ENCODE peak calls at places on chromosomes 7 and 10, in ten cellular contexts. One of them, this sample, is unnamed.

GRCh38 chr7:140972876-140973829 is 41.6 kb downstream of the MRPS33 start:
- DNase-seq in fibroblast of lung: no peak
- DNase-seq in left ventricle myocardium inferior: no peak
- DNase-seq in SK-N-SH: no peak
- DNase-seq in psoas muscle: no peak
- DNase-seq in upper lobe of right lung: no peak
- DNase-seq in esophagus squamous epithelium: no peak
- DNase-seq in adrenal gland: no peak
- DNase-seq in tibial nerve: no peak
- DNase-seq in heart right ventricle: no peak
- DNase-seq in this sample: no peak

GRCh38 chr10:14215601-14216000 is 115.1 kb downstream of the FRMD4A start:
- DNase-seq in upper lobe of right lung: no peak
- DNase-seq in adrenal gland: no peak
- DNase-seq in SK-N-SH: no peak
- DNase-seq in fibroblast of lung: no peak
- DNase-seq in heart right ventricle: no peak
- DNase-seq in psoas muscle: no peak
- DNase-seq in tibial nerve: no peak
- DNase-seq in esophagus squamous epithelium: no peak
- DNase-seq in left ventricle myocardium inferior: no peak
- DNase-seq in this sample: no peak

GRCh38 chr10:68106656-68107055 is 2.6 kb upstream of the MYPN start:
- DNase-seq in tibial nerve: no peak
- DNase-seq in heart right ventricle: no peak
- DNase-seq in SK-N-SH: no peak
- DNase-seq in psoas muscle: no peak
- DNase-seq in fibroblast of lung: peak; percentile 74
- DNase-seq in adrenal gland: no peak
- DNase-seq in upper lobe of right lung: no peak
- DNase-seq in esophagus squamous epithelium: no peak
- DNase-seq in left ventricle myocardium inferior: no peak
- DNase-seq in this sample: no peak

GRCh38 chr7:91922857-91923256 is 17.8 kb upstream of the AKAP9 start:
- DNase-seq in psoas muscle: no peak
- DNase-seq in SK-N-SH: no peak
- DNase-seq in heart right ventricle: no peak
- DNase-seq in tibial nerve: no peak
- DNase-seq in upper lobe of right lung: no peak
- DNase-seq in fibroblast of lung: no peak
- DNase-seq in adrenal gland: no peak
- DNase-seq in esophagus squamous epithelium: no peak
- DNase-seq in left ventricle myocardium inferior: no peak
- DNase-seq in this sample: no peak

GRCh38 chr10:34866848-34867247 is 51.8 kb upstream of the PARD3 start:
- DNase-seq in heart right ventricle: no peak
- DNase-seq in fibroblast of lung: no peak
- DNase-seq in psoas muscle: no peak
- DNase-seq in SK-N-SH: no peak
- DNase-seq in left ventricle myocardium inferior: no peak
- DNase-seq in upper lobe of right lung: no peak
- DNase-seq in adrenal gland: no peak
- DNase-seq in esophagus squamous epithelium: no peak
- DNase-seq in tibial nerve: no peak
- DNase-seq in this sample: no peak

GRCh38 chr10:114728325-114728724 is 70.2 kb upstream of the ABLIM1 start:
- DNase-seq in adrenal gland: no peak
- DNase-seq in left ventricle myocardium inferior: no peak
- DNase-seq in heart right ventricle: no peak
- DNase-seq in psoas muscle: no peak
- DNase-seq in upper lobe of right lung: no peak
- DNase-seq in fibroblast of lung: no peak
- DNase-seq in tibial nerve: no peak
- DNase-seq in esophagus squamous epithelium: no peak
- DNase-seq in SK-N-SH: no peak
- DNase-seq in this sample: no peak

GRCh38 chr10:24872049-24872789 is 80.2 kb downstream of the PRTFDC1 start:
- DNase-seq in tibial nerve: no peak
- DNase-seq in left ventricle myocardium inferior: no peak
- DNase-seq in adrenal gland: peak; percentile 81
- DNase-seq in heart right ventricle: no peak
- DNase-seq in fibroblast of lung: no peak
- DNase-seq in psoas muscle: no peak
- DNase-seq in esophagus squamous epithelium: no peak
- DNase-seq in SK-N-SH: peak; percentile 19
- DNase-seq in upper lobe of right lung: no peak
- DNase-seq in this sample: no peak

GRCh38 chr10:117543245-117543998 is 876 bp downstream of the EMX2 start:
- DNase-seq in psoas muscle: peak; percentile 71
- DNase-seq in heart right ventricle: no peak
- DNase-seq in adrenal gland: no peak
- DNase-seq in esophagus squamous epithelium: no peak
- DNase-seq in fibroblast of lung: no peak
- DNase-seq in SK-N-SH: peak; percentile 74
- DNase-seq in upper lobe of right lung: no peak
- DNase-seq in tibial nerve: no peak
- DNase-seq in left ventricle myocardium inferior: no peak
- DNase-seq in this sample: peak; percentile 39

GRCh38 chr10:24983946-24984345 is 31.5 kb upstream of the PRTFDC1 start:
- DNase-seq in esophagus squamous epithelium: no peak
- DNase-seq in upper lobe of right lung: no peak
- DNase-seq in tibial nerve: no peak
- DNase-seq in heart right ventricle: no peak
- DNase-seq in left ventricle myocardium inferior: no peak
- DNase-seq in psoas muscle: no peak
- DNase-seq in adrenal gland: no peak
- DNase-seq in SK-N-SH: no peak
- DNase-seq in fibroblast of lung: no peak
- DNase-seq in this sample: no peak

GRCh38 chr7:25859732-25860131 is 292.3 kb upstream of the NFE2L3 start:
- DNase-seq in left ventricle myocardium inferior: no peak
- DNase-seq in SK-N-SH: no peak
- DNase-seq in adrenal gland: no peak
- DNase-seq in heart right ventricle: no peak
- DNase-seq in psoas muscle: no peak
- DNase-seq in tibial nerve: no peak
- DNase-seq in upper lobe of right lung: no peak
- DNase-seq in fibroblast of lung: no peak
- DNase-seq in esophagus squamous epithelium: no peak
- DNase-seq in this sample: no peak

GRCh38 chr7:29946428-29947186 is 43.0 kb downstream of the SCRN1 start:
- DNase-seq in left ventricle myocardium inferior: peak; percentile 30
- DNase-seq in fibroblast of lung: peak; percentile 44
- DNase-seq in tibial nerve: no peak
- DNase-seq in upper lobe of right lung: no peak
- DNase-seq in adrenal gland: peak; percentile 68
- DNase-seq in psoas muscle: no peak
- DNase-seq in esophagus squamous epithelium: no peak
- DNase-seq in heart right ventricle: no peak
- DNase-seq in SK-N-SH: peak; percentile 38
- DNase-seq in this sample: peak; percentile 36

GRCh38 chr10:18968196-18968595 is 80.4 kb upstream of the MALRD1 start:
- DNase-seq in adrenal gland: no peak
- DNase-seq in tibial nerve: no peak
- DNase-seq in fibroblast of lung: no peak
- DNase-seq in SK-N-SH: no peak
- DNase-seq in esophagus squamous epithelium: no peak
- DNase-seq in psoas muscle: no peak
- DNase-seq in heart right ventricle: no peak
- DNase-seq in left ventricle myocardium inferior: no peak
- DNase-seq in upper lobe of right lung: no peak
- DNase-seq in this sample: no peak

GRCh38 chr7:12719141-12719919 is 31.9 kb downstream of the ARL4A start:
- DNase-seq in adrenal gland: no peak
- DNase-seq in upper lobe of right lung: no peak
- DNase-seq in psoas muscle: no peak
- DNase-seq in tibial nerve: peak; percentile 27
- DNase-seq in fibroblast of lung: peak; percentile 89
- DNase-seq in SK-N-SH: no peak
- DNase-seq in heart right ventricle: no peak
- DNase-seq in esophagus squamous epithelium: no peak
- DNase-seq in left ventricle myocardium inferior: no peak
- DNase-seq in this sample: no peak

GRCh38 chr7:122914812-122915211 is 28.6 kb upstream of the CADPS2 start:
- DNase-seq in upper lobe of right lung: no peak
- DNase-seq in adrenal gland: no peak
- DNase-seq in SK-N-SH: no peak
- DNase-seq in fibroblast of lung: no peak
- DNase-seq in psoas muscle: no peak
- DNase-seq in esophagus squamous epithelium: no peak
- DNase-seq in left ventricle myocardium inferior: no peak
- DNase-seq in heart right ventricle: no peak
- DNase-seq in tibial nerve: no peak
- DNase-seq in this sample: no peak

DNA sequence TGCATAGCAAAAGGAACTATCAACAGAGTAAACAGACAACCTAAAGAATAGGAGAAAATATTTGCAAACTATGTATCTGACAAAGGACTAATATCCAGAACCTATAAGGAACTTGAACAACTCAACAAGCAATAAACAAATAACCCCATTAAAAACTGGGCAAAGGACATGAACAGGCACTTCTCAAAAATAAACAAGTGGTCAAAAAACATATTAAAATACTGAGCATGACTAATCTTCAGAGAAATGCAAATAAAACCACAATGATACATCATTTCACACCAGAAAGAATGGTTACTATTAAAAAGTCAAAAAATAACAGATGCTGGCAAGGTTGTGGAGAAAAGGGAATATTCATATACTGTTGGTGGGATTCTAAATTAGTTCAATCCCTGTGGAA is 17.1 kb downstream of the MAGI2 start:
- DNase-seq in SK-N-SH: no peak
- DNase-seq in psoas muscle: no peak
- DNase-seq in left ventricle myocardium inferior: no peak
- DNase-seq in tibial nerve: no peak
- DNase-seq in fibroblast of lung: peak; percentile 26
- DNase-seq in upper lobe of right lung: no peak
- DNase-seq in adrenal gland: no peak
- DNase-seq in heart right ventricle: no peak
- DNase-seq in esophagus squamous epithelium: no peak
- DNase-seq in this sample: no peak
- H3K4me3 ChIP-seq in SK-N-SH: no peak overlapping the region
- H3K4me3 ChIP-seq in psoas muscle: no peak overlapping the region
- H3K4me3 ChIP-seq in left ventricle myocardium inferior: no peak overlapping the region
- H3K4me3 ChIP-seq in tibial nerve: no peak overlapping the region
- H3K4me3 ChIP-seq in fibroblast of lung: no peak overlapping the region
- H3K4me3 ChIP-seq in upper lobe of right lung: no peak overlapping the region
- H3K4me3 ChIP-seq in adrenal gland: no peak overlapping the region
- H3K4me3 ChIP-seq in heart right ventricle: no peak overlapping the region
- H3K4me3 ChIP-seq in esophagus squamous epithelium: no peak overlapping the region
- H3K4me3 ChIP-seq in this sample: no peak overlapping the region

DNA sequence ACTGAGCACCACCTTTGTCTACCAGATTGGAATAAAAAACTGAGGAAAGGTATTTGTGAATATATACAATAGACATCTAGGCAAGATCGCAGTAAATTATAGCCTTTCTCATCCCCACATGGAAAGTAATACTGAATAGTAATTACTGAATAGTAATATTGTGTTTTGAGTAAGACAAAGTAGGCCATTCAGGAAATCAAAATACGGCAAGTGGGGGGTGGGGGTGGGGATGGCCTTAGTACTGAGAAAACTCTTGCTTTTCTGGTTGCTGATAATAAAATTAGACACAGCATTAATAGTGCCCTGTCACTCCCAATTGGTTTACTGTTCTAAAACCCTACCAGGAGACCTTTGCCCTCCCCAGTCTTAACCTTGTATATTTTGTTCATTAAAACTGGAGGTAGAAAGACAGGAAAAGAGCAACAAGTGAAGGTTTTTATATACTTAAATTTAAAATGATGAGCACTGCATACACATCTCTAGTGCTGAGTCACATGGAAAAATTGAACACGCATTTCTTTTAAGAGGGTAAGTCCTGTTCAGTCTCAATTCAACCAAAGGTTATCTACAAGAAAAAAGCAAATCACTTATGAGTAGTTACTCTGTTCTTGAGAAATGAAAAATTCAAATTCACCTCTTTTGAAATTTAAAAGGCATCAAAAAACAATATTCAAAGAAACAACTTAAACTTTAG is 65.6 kb downstream of the IGF2BP3 start:
- DNase-seq in heart right ventricle: no peak
- DNase-seq in adrenal gland: no peak
- DNase-seq in esophagus squamous epithelium: no peak
- DNase-seq in fibroblast of lung: no peak
- DNase-seq in tibial nerve: no peak
- DNase-seq in upper lobe of right lung: no peak
- DNase-seq in SK-N-SH: no peak
- DNase-seq in psoas muscle: no peak
- DNase-seq in left ventricle myocardium inferior: no peak
- DNase-seq in this sample: no peak
- H3K36me3 ChIP-seq in heart right ventricle: no peaks in the 10 kb centered on the region
- H3K36me3 ChIP-seq in adrenal gland: no peaks in the 10 kb centered on the region
- H3K36me3 ChIP-seq in esophagus squamous epithelium: no peaks in the 10 kb centered on the region
- H3K36me3 ChIP-seq in fibroblast of lung: no peaks in the 10 kb centered on the region
- H3K36me3 ChIP-seq in tibial nerve: no peaks in the 10 kb centered on the region
- H3K36me3 ChIP-seq in upper lobe of right lung: no peaks in the 10 kb centered on the region
- H3K36me3 ChIP-seq in SK-N-SH: peaks cover 58% of the 10 kb centered on the region
- H3K36me3 ChIP-seq in psoas muscle: no peaks in the 10 kb centered on the region
- H3K36me3 ChIP-seq in left ventricle myocardium inferior: no peaks in the 10 kb centered on the region
- H3K36me3 ChIP-seq in this sample: no peaks in the 10 kb centered on the region

DNA sequence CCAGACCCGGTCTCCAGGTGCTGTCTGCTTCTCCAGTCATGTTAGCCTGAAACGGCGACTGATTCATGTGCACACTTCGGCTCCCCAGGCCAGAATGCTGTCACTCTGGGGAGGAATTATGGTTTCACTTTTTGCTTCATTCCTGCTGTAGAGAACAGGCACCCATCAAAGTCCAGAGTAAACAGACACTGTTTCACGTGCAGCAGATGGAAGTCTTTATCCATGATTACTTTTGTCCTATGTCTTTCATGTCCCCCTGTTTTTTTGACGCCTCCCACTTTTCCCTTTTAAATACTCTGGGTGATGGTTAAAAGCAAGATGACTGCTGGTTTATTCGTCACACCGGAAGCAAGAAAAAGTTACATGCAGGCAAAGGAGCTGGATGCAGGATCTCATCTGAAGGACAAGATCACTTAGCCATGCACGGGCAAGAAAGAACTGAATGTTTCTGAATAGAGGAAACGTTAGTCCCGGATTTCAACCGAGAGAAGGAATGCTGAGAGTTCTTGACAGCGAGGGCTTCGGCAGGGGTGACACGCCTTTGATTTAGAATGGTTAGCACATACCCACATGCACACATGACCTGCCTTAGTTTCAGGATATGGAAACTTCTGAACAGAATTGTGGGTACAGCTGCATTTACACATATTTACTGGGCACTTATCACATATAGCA is 250.0 kb upstream of the KLF6 start:
- DNase-seq in SK-N-SH: no peak
- DNase-seq in psoas muscle: no peak
- DNase-seq in tibial nerve: no peak
- DNase-seq in left ventricle myocardium inferior: no peak
- DNase-seq in heart right ventricle: no peak
- DNase-seq in fibroblast of lung: peak; percentile 51
- DNase-seq in upper lobe of right lung: no peak
- DNase-seq in adrenal gland: no peak
- DNase-seq in esophagus squamous epithelium: no peak
- DNase-seq in this sample: no peak
- H3K4me3 ChIP-seq in SK-N-SH: no peak overlapping the region
- H3K4me3 ChIP-seq in psoas muscle: peak overlapping the region; percentile 26
- H3K4me3 ChIP-seq in tibial nerve: no peak overlapping the region
- H3K4me3 ChIP-seq in left ventricle myocardium inferior: peak overlapping the region; percentile 45
- H3K4me3 ChIP-seq in heart right ventricle: no peak overlapping the region
- H3K4me3 ChIP-seq in fibroblast of lung: peak overlapping the region; percentile 22
- H3K4me3 ChIP-seq in upper lobe of right lung: peak overlapping the region; percentile 35
- H3K4me3 ChIP-seq in adrenal gland: no peak overlapping the region
- H3K4me3 ChIP-seq in esophagus squamous epithelium: peak overlapping the region; percentile 27
- H3K4me3 ChIP-seq in this sample: peak overlapping the region; percentile 8

GRCh38 chr10:78343266-78343665 is 309.6 kb downstream of the RPS24 start:
- DNase-seq in esophagus squamous epithelium: no peak
- DNase-seq in adrenal gland: peak; percentile 29
- DNase-seq in psoas muscle: no peak
- DNase-seq in SK-N-SH: no peak
- DNase-seq in tibial nerve: no peak
- DNase-seq in upper lobe of right lung: no peak
- DNase-seq in fibroblast of lung: no peak
- DNase-seq in left ventricle myocardium inferior: no peak
- DNase-seq in heart right ventricle: no peak
- DNase-seq in this sample: no peak
- H3K36me3 ChIP-seq in esophagus squamous epithelium: no peaks in the 10 kb centered on the region
- H3K36me3 ChIP-seq in adrenal gland: no peaks in the 10 kb centered on the region
- H3K36me3 ChIP-seq in psoas muscle: no peaks in the 10 kb centered on the region
- H3K36me3 ChIP-seq in SK-N-SH: no peaks in the 10 kb centered on the region
- H3K36me3 ChIP-seq in tibial nerve: no peaks in the 10 kb centered on the region
- H3K36me3 ChIP-seq in upper lobe of right lung: no peaks in the 10 kb centered on the region
- H3K36me3 ChIP-seq in fibroblast of lung: no peaks in the 10 kb centered on the region
- H3K36me3 ChIP-seq in left ventricle myocardium inferior: no peaks in the 10 kb centered on the region
- H3K36me3 ChIP-seq in heart right ventricle: no peaks in the 10 kb centered on the region
- H3K36me3 ChIP-seq in this sample: no peaks in the 10 kb centered on the region